ENCODE peak calls at places on chromosomes 6 and 20, in five cellular contexts. P, K, Z, F and T are unnamed samples.

GRCh38 chr6:136772685-136773472 is 19.4 kb downstream of the MAP3K5 start:
- DNase-seq in P (no peak), K (peak), Z (no peak), F (peak), T (no peak)

GRCh38 chr6:56477241-56477640 is 165.4 kb downstream of the DST start:
- DNase-seq in P (no peak), K (no peak), Z (no peak), F (no peak), T (no peak)

GRCh38 chr6:27472182-27472616 is 706 bp downstream of the ZNF184 start:
- DNase-seq in P (peak), K (peak), Z (no peak), F (no peak), T (peak)

GRCh38 chr6:56909115-56909907 is 45.6 kb upstream of the BEND6 start:
- DNase-seq in P (no peak), K (no peak), Z (no peak), F (no peak), T (no peak)

GRCh38 chr20:61728786-61729365 is 336.8 kb downstream of the TAF4 start:
- DNase-seq in P (no peak), K (peak), Z (no peak), F (no peak), T (no peak)

GRCh38 chr6:43878823-43879495 is 108.9 kb downstream of the VEGFA start:
- DNase-seq in P (no peak), K (peak), Z (peak), F (peak), T (no peak)

GRCh38 chr6:168214586-168215104 is 104.9 kb downstream of the DACT2 start:
- DNase-seq in P (no peak), K (no peak), Z (no peak), F (no peak), T (no peak)

GRCh38 chr6:42021847-42022754 is 28.2 kb upstream of the TAF8 start:
- DNase-seq in P (no peak), K (no peak), Z (no peak), F (no peak), T (no peak)

GRCh38 chr6:328184-328670 is 35.9 kb downstream of the DUSP22 start:
- DNase-seq in P (no peak), K (peak), Z (no peak), F (no peak), T (peak)

GRCh38 chr20:13995841-13996240 is 525 bp downstream of the MACROD2 start:
- DNase-seq in P (peak), K (peak), Z (peak), F (peak), T (no peak)

GRCh38 chr6:143513410-143513809 is 1.9 kb upstream of the FUCA2 start:
- DNase-seq in P (peak), K (peak), Z (peak), F (peak), T (no peak)

GRCh38 chr6:56188429-56188828 is 59.0 kb downstream of the COL21A1 start:
- DNase-seq in P (no peak), K (no peak), Z (no peak), F (no peak), T (no peak)

GRCh38 chr20:40578961-40579360 is 110.1 kb downstream of the MAFB start:
- DNase-seq in P (no peak), K (no peak), Z (no peak), F (no peak), T (no peak)

GRCh38 chr6:143323729-143324465 is 126.6 kb downstream of the ADAT2 start:
- DNase-seq in P (no peak), K (no peak), Z (no peak), F (no peak), T (no peak)

GRCh38 chr6:113530769-113531168 is 326.4 kb upstream of the MARCKS start:
- DNase-seq in P (peak), K (no peak), Z (no peak), F (no peak), T (peak)

GRCh38 chr6:157221049-157221816 is 102.1 kb downstream of the TMEM242 start:
- DNase-seq in P (peak), K (peak), Z (peak), F (peak), T (peak)

GRCh38 chr20:44142416-44142815 is 44.6 kb downstream of the JPH2 start:
- DNase-seq in P (no peak), K (peak), Z (no peak), F (no peak), T (no peak)

GRCh38 chr6:31474871-31475286 is 23.1 kb upstream of the MICB start:
- DNase-seq in P (no peak), K (no peak), Z (no peak), F (no peak), T (no peak)

GRCh38 chr6:66771626-66772025 is 1064.6 kb upstream of the EYS start:
- DNase-seq in P (no peak), K (no peak), Z (no peak), F (no peak), T (no peak)

GRCh38 chr6:162294030-162294429 is 433.5 kb downstream of the PRKN start:
- DNase-seq in P (no peak), K (no peak), Z (no peak), F (no peak), T (no peak)
- TF ChIP-seq POLR2A in P (no peak), K (no peak), Z (no peak), F (no peak), T (no peak)

DNA sequence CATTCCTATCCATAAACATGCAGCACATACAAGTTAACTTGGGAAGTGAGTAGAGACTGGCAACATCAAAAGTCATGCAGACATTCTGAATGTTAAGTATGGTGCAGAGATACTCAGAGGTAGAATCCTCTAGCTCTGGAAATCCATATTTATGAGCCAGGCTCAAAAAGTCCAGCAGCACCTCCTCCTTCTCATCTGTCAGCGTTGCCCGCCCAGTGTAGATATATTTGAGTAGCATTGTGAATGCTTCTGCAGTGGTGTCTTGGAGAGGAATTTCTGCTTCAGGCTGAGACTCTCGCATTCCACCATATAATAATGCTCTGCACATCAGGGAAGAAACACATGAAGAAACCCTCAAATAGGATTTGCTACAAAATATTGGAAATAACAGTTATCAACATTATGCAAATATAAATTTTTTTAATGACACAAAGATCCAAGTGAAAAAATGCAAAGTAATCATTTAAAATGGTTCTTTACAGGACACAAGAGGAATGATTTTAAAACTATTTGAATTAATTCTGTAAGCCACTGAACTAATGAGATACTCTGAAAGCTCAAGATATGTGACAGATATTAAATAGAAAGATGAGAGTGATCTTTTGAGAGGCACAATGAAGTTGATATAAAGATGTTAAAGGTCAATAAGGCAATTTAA is 45.6 kb downstream of the BTBD9 start:
- DNase-seq in P (no peak), K (no peak), Z (no peak), F (no peak), T (no peak)
- TF ChIP-seq POLR2A in P (no peak), K (no peak), Z (no peak), F (no peak), T (no peak)

DNA sequence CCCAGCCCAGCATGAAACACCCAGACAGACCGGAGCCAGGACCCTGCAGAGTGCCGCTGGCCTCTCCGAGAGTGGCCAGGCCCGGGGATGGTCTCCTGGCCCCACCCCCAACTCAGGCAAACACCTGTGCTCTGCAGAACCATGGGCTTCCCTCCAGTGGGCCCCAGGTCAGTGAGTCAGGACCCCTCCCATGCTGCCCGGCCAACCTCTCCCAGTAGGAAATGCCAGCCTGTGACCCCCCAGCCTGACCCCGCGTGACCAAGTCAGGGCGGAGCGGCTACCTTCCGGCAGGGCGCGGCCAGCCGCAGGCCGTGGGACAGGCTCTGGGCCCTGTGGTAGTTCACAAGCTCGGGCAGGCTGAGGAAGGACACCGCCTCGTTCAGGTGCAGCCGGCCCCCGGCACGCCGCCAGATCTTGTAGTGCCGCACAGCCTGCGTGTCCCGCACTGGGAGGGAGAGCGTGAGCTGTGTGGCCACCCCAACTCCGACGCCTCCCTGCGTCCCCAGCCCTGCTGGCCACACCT is 3.2 kb downstream of the PTK6 start:
- DNase-seq in P (no peak), K (peak), Z (peak), F (peak), T (no peak)
- TF ChIP-seq POLR2A in P (no peak), K (no peak), Z (peak), F (peak), T (no peak)

DNA sequence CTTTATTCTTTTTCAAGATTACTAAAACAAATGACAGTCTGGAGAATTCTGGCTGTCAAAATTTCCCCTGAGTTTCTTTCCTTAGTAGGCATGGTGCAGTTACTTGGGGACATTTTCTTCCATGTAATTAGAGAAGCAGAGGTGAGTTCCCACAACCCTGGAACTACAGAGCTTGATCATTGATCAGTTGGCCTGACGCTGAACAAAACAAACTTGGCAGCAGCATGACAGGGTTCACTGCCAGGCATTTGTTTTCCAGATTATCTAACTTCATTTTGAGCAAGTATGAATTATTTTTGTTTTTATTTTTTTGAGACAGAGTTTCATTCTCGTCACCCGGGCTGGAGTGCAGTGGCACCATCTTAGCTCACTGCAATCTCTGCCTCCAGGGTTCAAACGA is 22.6 kb downstream of the IYD start:
- DNase-seq in P (no peak), K (no peak), Z (no peak), F (no peak), T (no peak)
- TF ChIP-seq POLR2A in P (no peak), K (no peak), Z (no peak), F (no peak), T (no peak)

DNA sequence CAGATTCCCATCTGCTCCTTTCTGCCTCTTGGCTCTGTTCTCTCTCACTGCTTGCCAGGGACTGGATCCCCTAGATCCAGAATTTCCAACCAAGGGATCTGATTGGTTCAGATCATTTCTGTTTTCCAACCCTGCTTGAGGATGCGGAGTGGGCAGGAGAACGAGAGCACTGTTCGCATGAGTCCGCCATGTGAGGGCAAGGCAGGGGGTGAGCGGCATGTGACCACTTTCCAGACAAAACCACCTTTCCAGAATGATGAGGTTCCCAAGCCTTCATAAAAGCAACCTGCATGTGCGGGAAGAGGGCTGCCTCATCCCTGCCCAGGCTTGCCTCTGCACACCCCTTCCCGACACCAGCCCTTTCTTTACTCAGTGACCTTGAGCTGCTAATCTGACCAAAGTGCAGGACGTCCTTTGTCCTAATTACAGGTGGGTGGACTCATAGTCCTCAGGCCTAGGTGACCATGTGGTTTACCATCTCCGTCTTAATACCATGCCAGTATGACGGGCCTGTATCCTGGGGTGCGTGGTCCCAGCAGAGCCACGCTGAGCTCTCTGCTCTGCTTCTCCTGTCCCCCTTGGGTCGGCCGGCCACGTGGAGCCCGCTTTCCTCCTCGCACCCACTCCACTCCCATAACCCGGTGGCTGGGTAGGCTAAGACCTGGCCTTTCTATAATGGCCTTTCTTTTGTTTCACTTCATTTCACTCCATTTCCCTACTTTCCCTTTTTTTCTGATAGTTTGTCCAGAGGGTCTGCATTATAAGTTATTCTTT is 14.4 kb downstream of the NQO2 start:
- DNase-seq in P (no peak), K (no peak), Z (no peak), F (no peak), T (no peak)
- TF ChIP-seq POLR2A in P (no peak), K (no peak), Z (no peak), F (no peak), T (no peak)

GRCh38 chr6:125764105-125764671 is 14.8 kb downstream of the HEY2 start:
- DNase-seq in P (no peak), K (no peak), Z (no peak), F (no peak), T (no peak)

GRCh38 chr6:125765944-125766343 is 16.5 kb downstream of the HEY2 start:
- DNase-seq in P (no peak), K (no peak), Z (no peak), F (no peak), T (no peak)

GRCh38 chr6:125759184-125759902 is 9.9 kb downstream of the HEY2 start:
- DNase-seq in P (peak), K (peak), Z (no peak), F (peak), T (no peak)

GRCh38 chr6:125759959-125760457 is 10.6 kb downstream of the HEY2 start:
- DNase-seq in P (no peak), K (no peak), Z (no peak), F (no peak), T (no peak)
- TF ChIP-seq POLR2A in P (no peak), K (no peak), Z (no peak), F (no peak), T (no peak)